ENCODE peak calls at places on chromosomes 12 and 14, in four cellular contexts. One of them, this sample, is unnamed.

GRCh38 chr12:56188116-56188785 is 1.0 kb downstream of the SMARCC2 start:
- DNase-seq in AG10803: no peak
- DNase-seq in tibial artery: no peak
- DNase-seq in right lobe of liver: no peak
- DNase-seq in this sample: no peak

GRCh38 chr12:6370994-6371754 is 4.2 kb downstream of the SCNN1A start:
- DNase-seq in AG10803: no peak
- DNase-seq in tibial artery: no peak
- DNase-seq in right lobe of liver: peak
- DNase-seq in this sample: no peak

GRCh38 chr12:20560935-20561334 is 134.2 kb upstream of the SLCO1C1 start:
- DNase-seq in AG10803: no peak
- DNase-seq in tibial artery: no peak
- DNase-seq in right lobe of liver: no peak
- DNase-seq in this sample: no peak

GRCh38 chr14:99561827-99562226 is 42.2 kb downstream of the CCDC85C start:
- DNase-seq in AG10803: no peak
- DNase-seq in tibial artery: no peak
- DNase-seq in right lobe of liver: peak
- DNase-seq in this sample: no peak

GRCh38 chr12:117125275-117125613 is 26.0 kb upstream of the TESC start:
- DNase-seq in AG10803: no peak
- DNase-seq in tibial artery: no peak
- DNase-seq in right lobe of liver: no peak
- DNase-seq in this sample: peak

GRCh38 chr14:81946808-81947798 is 413.4 kb upstream of the SEL1L start:
- DNase-seq in AG10803: no peak
- DNase-seq in tibial artery: no peak
- DNase-seq in right lobe of liver: no peak
- DNase-seq in this sample: no peak

GRCh38 chr12:11171953-11172675 is 1.1 kb downstream of the SMIM10L1 start:
- DNase-seq in AG10803: peak
- DNase-seq in tibial artery: no peak
- DNase-seq in right lobe of liver: no peak
- DNase-seq in this sample: no peak

GRCh38 chr12:46266382-46266791 is 2.5 kb downstream of the SLC38A1 start:
- DNase-seq in AG10803: peak
- DNase-seq in tibial artery: peak
- DNase-seq in right lobe of liver: no peak
- DNase-seq in this sample: no peak

GRCh38 chr12:89212339-89212771 is 139.9 kb downstream of the DUSP6 start:
- DNase-seq in AG10803: no peak
- DNase-seq in tibial artery: peak
- DNase-seq in right lobe of liver: peak
- DNase-seq in this sample: no peak

GRCh38 chr14:22448035-22448904 is 140.8 kb downstream of the DAD1 start:
- DNase-seq in AG10803: no peak
- DNase-seq in tibial artery: no peak
- DNase-seq in right lobe of liver: no peak
- DNase-seq in this sample: no peak

GRCh38 chr14:90656986-90657385 is 159.2 kb downstream of the TTC7B start:
- DNase-seq in AG10803: no peak
- DNase-seq in tibial artery: no peak
- DNase-seq in right lobe of liver: no peak
- DNase-seq in this sample: no peak

GRCh38 chr12:29908154-29908553 is 124.4 kb upstream of the TMTC1 start:
- DNase-seq in AG10803: no peak
- DNase-seq in tibial artery: no peak
- DNase-seq in right lobe of liver: no peak
- DNase-seq in this sample: no peak

GRCh38 chr12:120125792-120126634 is 9.5 kb upstream of the RAB35 start:
- DNase-seq in AG10803: peak
- DNase-seq in tibial artery: no peak
- DNase-seq in right lobe of liver: no peak
- DNase-seq in this sample: no peak

GRCh38 chr12:108337235-108338223 is 1.6 kb downstream of the CMKLR1 start:
- DNase-seq in AG10803: peak
- DNase-seq in tibial artery: peak
- DNase-seq in right lobe of liver: no peak
- DNase-seq in this sample: no peak

GRCh38 chr14:100872241-100872640 is 31.3 kb downstream of the RTL1 start:
- DNase-seq in AG10803: peak
- DNase-seq in tibial artery: no peak
- DNase-seq in right lobe of liver: no peak
- DNase-seq in this sample: peak

GRCh38 chr14:87566986-87567385 is 426.0 kb downstream of the GALC start:
- DNase-seq in AG10803: peak
- DNase-seq in tibial artery: no peak
- DNase-seq in right lobe of liver: no peak
- DNase-seq in this sample: no peak

GRCh38 chr12:124533456-124533855 is 34.0 kb downstream of the NCOR2 start:
- DNase-seq in AG10803: no peak
- DNase-seq in tibial artery: no peak
- DNase-seq in right lobe of liver: no peak
- DNase-seq in this sample: no peak

GRCh38 chr12:123363743-123364531 is 710 bp downstream of the SBNO1 start:
- DNase-seq in AG10803: no peak
- DNase-seq in tibial artery: no peak
- DNase-seq in right lobe of liver: peak
- DNase-seq in this sample: peak

GRCh38 chr12:15831315-15831993 is 42.3 kb upstream of the EPS8 start:
- DNase-seq in AG10803: no peak
- DNase-seq in tibial artery: no peak
- DNase-seq in right lobe of liver: no peak
- DNase-seq in this sample: no peak

GRCh38 chr12:59097876-59098275 is 177.6 kb upstream of the LRIG3 start:
- DNase-seq in AG10803: no peak
- DNase-seq in tibial artery: no peak
- DNase-seq in right lobe of liver: no peak
- DNase-seq in this sample: no peak

GRCh38 chr12:131044760-131045381 is 91.2 kb downstream of the ADGRD1 start:
- DNase-seq in AG10803: no peak
- DNase-seq in tibial artery: no peak
- DNase-seq in right lobe of liver: no peak
- DNase-seq in this sample: no peak

GRCh38 chr14:57009585-57010515 is 199.6 kb upstream of the OTX2 start:
- DNase-seq in AG10803: no peak
- DNase-seq in tibial artery: no peak
- DNase-seq in right lobe of liver: no peak
- DNase-seq in this sample: no peak

GRCh38 chr12:122031342-122032216 is 9.9 kb downstream of the BCL7A start:
- DNase-seq in AG10803: no peak
- DNase-seq in tibial artery: no peak
- DNase-seq in right lobe of liver: peak
- DNase-seq in this sample: no peak

GRCh38 chr12:75809745-75810144 is 221.8 kb downstream of the PHLDA1 start:
- DNase-seq in AG10803: no peak
- DNase-seq in tibial artery: no peak
- DNase-seq in right lobe of liver: no peak
- DNase-seq in this sample: no peak

GRCh38 chr12:106840217-106840616 is 65.7 kb downstream of the RIC8B start:
- DNase-seq in AG10803: peak
- DNase-seq in tibial artery: no peak
- DNase-seq in right lobe of liver: no peak
- DNase-seq in this sample: no peak

GRCh38 chr12:119715268-119715620 is 47.3 kb downstream of the PRKAB1 start:
- DNase-seq in AG10803: no peak
- DNase-seq in tibial artery: no peak
- DNase-seq in right lobe of liver: no peak
- DNase-seq in this sample: no peak

GRCh38 chr14:74403619-74404417 is 22.2 kb downstream of the SYNDIG1L start:
- DNase-seq in AG10803: no peak
- DNase-seq in tibial artery: no peak
- DNase-seq in right lobe of liver: no peak
- DNase-seq in this sample: no peak

GRCh38 chr12:121299662-121300061 is 3.2 kb upstream of the CAMKK2 start:
- DNase-seq in AG10803: no peak
- DNase-seq in tibial artery: no peak
- DNase-seq in right lobe of liver: no peak
- DNase-seq in this sample: no peak

GRCh38 chr12:41724216-41724615 is 420.5 kb downstream of the GXYLT1 start:
- DNase-seq in AG10803: no peak
- DNase-seq in tibial artery: no peak
- DNase-seq in right lobe of liver: no peak
- DNase-seq in this sample: no peak

GRCh38 chr12:117571321-117571720 is 209.9 kb upstream of the NOS1 start:
- DNase-seq in AG10803: no peak
- DNase-seq in tibial artery: no peak
- DNase-seq in right lobe of liver: no peak
- DNase-seq in this sample: no peak

GRCh38 chr12:114131824-114132223 is 165.7 kb upstream of the RBM19 start:
- DNase-seq in AG10803: no peak
- DNase-seq in tibial artery: no peak
- DNase-seq in right lobe of liver: no peak
- DNase-seq in this sample: no peak
- TF ChIP-seq CTCF in AG10803: peak
- TF ChIP-seq CTCF in tibial artery: no peak
- TF ChIP-seq CTCF in right lobe of liver: no peak
- TF ChIP-seq CTCF in this sample: no peak

DNA sequence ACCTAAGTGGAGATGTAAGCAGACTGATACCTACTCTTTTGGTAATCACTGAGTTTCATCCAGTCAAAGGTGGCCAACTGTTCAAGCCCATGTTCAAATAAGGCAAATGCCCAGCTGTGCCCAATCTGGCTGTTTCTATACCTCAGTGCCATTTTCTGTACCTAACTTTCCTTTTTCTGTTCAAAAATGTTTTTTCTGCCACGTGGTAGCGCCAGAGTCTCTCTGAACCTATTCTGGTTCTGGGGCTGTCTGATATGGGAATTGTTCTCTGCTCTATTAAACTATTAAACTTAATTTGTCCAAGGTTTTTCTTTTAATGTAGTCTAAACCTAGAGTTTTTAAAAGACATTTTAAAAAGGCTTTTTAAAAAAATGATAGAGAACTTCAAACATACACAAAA is 391.2 kb downstream of the NOVA1 start:
- DNase-seq in AG10803: no peak
- DNase-seq in tibial artery: no peak
- DNase-seq in right lobe of liver: no peak
- DNase-seq in this sample: no peak
- TF ChIP-seq CTCF in AG10803: peak
- TF ChIP-seq CTCF in tibial artery: no peak
- TF ChIP-seq CTCF in right lobe of liver: no peak
- TF ChIP-seq CTCF in this sample: peak

GRCh38 chr12:57229041-57229633 is 374 bp upstream of the SHMT2 start:
- DNase-seq in AG10803: peak
- DNase-seq in tibial artery: no peak
- DNase-seq in right lobe of liver: no peak
- DNase-seq in this sample: no peak

GRCh38 chr12:57231276-57232021 is 1.9 kb downstream of the SHMT2 start:
- DNase-seq in AG10803: no peak
- DNase-seq in tibial artery: no peak
- DNase-seq in right lobe of liver: no peak
- DNase-seq in this sample: no peak

GRCh38 chr12:57230381-57231155 is 1.1 kb downstream of the SHMT2 start:
- DNase-seq in AG10803: no peak
- DNase-seq in tibial artery: no peak
- DNase-seq in right lobe of liver: no peak
- DNase-seq in this sample: no peak

GRCh38 chr12:57227315-57228115 is 2.0 kb upstream of the SHMT2 start:
- DNase-seq in AG10803: peak
- DNase-seq in tibial artery: no peak
- DNase-seq in right lobe of liver: no peak
- DNase-seq in this sample: no peak

GRCh38 chr12:57229634-57230380 is at the start of gene SHMT2:
- DNase-seq in AG10803: peak
- DNase-seq in tibial artery: peak
- DNase-seq in right lobe of liver: peak
- DNase-seq in this sample: peak
- TF ChIP-seq CTCF in AG10803: no peak
- TF ChIP-seq CTCF in tibial artery: no peak
- TF ChIP-seq CTCF in right lobe of liver: no peak
- TF ChIP-seq CTCF in this sample: no peak

GRCh38 chr12:132144115-132145071 is at the start of the genes DDX51 and NOC4L:
- DNase-seq in AG10803: peak
- DNase-seq in tibial artery: peak
- DNase-seq in right lobe of liver: peak
- DNase-seq in this sample: peak
- TF ChIP-seq CTCF in AG10803: no peak
- TF ChIP-seq CTCF in tibial artery: no peak
- TF ChIP-seq CTCF in right lobe of liver: no peak
- TF ChIP-seq CTCF in this sample: peak

GRCh38 chr14:38808734-38809455 is 294.1 kb downstream of the SEC23A start:
- DNase-seq in AG10803: no peak
- DNase-seq in tibial artery: no peak
- DNase-seq in right lobe of liver: no peak
- DNase-seq in this sample: no peak
- TF ChIP-seq CTCF in AG10803: no peak
- TF ChIP-seq CTCF in tibial artery: no peak
- TF ChIP-seq CTCF in right lobe of liver: no peak
- TF ChIP-seq CTCF in this sample: no peak

GRCh38 chr14:37251778-37252177 is 54.0 kb downstream of the MIPOL1 start:
- DNase-seq in AG10803: no peak
- DNase-seq in tibial artery: no peak
- DNase-seq in right lobe of liver: no peak
- DNase-seq in this sample: no peak
- TF ChIP-seq CTCF in AG10803: no peak
- TF ChIP-seq CTCF in tibial artery: no peak
- TF ChIP-seq CTCF in right lobe of liver: peak
- TF ChIP-seq CTCF in this sample: peak

GRCh38 chr14:69708586-69709169 is 58.3 kb upstream of the SRSF5 start:
- DNase-seq in AG10803: no peak
- DNase-seq in tibial artery: no peak
- DNase-seq in right lobe of liver: no peak
- DNase-seq in this sample: no peak
- TF ChIP-seq CTCF in AG10803: peak
- TF ChIP-seq CTCF in tibial artery: no peak
- TF ChIP-seq CTCF in right lobe of liver: peak
- TF ChIP-seq CTCF in this sample: peak

GRCh38 chr14:104224516-104225281 is 86.3 kb downstream of the KIF26A start:
- DNase-seq in AG10803: no peak
- DNase-seq in tibial artery: no peak
- DNase-seq in right lobe of liver: peak
- DNase-seq in this sample: peak
- TF ChIP-seq CTCF in AG10803: peak
- TF ChIP-seq CTCF in tibial artery: peak
- TF ChIP-seq CTCF in right lobe of liver: peak
- TF ChIP-seq CTCF in this sample: peak